ENCODE peak calls at places on chromosomes 3 and 15, in eight cellular contexts. W is activated naive CD4-positive, alpha-beta T cell; U is activated CD8-positive, alpha-beta memory T cell treated with anti-CD3 and anti-CD28 coated beads for 48 hours; D is CD8-positive, alpha-beta T cell; G is NCI-H1092 treated with DMSO at 0.1 percent for 48 hours; P is NCI-H1105 treated with DMSO at 0.1 percent for 48 hours; H is myocyte; T is ascending aorta. B is an unnamed sample.

GRCh38 chr15:71753346-71753745 is 57.0 kb upstream of the NR2E3 start:
- DNase-seq in G (no peak), H (peak; percentile 32), D (no peak), U (no peak), W (no peak), T (no peak), P (no peak), B (no peak)

GRCh38 chr3:70076394-70076793 is 76.9 kb downstream of the SAMMSON start:
- DNase-seq in D (no peak), P (no peak), G (no peak), H (no peak), U (no peak), T (no peak), W (no peak), B (no peak)

GRCh38 chr3:170419301-170420087 is 826 bp downstream of the CLDN11 start:
- DNase-seq in U (no peak), W (no peak), T (no peak), D (no peak), G (no peak), H (no peak), P (no peak), B (no peak)

GRCh38 chr3:161548301-161548700 is 51.7 kb downstream of the OTOL1 start:
- DNase-seq in T (no peak), U (no peak), W (no peak), H (no peak), D (no peak), P (peak; percentile 23), G (no peak), B (no peak)

GRCh38 chr3:150314248-150315027 is 93.7 kb upstream of the TSC22D2 start:
- DNase-seq in H (no peak), P (no peak), T (no peak), W (no peak), D (no peak), U (no peak), G (no peak), B (no peak)

GRCh38 chr3:54550216-54550977 is 377.5 kb downstream of the LRTM1 start:
- DNase-seq in U (no peak), D (no peak), P (no peak), W (no peak), T (no peak), G (no peak), H (no peak), B (no peak)

GRCh38 chr3:80696280-80696679 is 928.5 kb upstream of the ROBO1 start:
- DNase-seq in D (no peak), P (peak; percentile 9), G (no peak), W (no peak), T (no peak), U (no peak), H (no peak), B (no peak)

GRCh38 chr15:96293446-96293845 is 37.1 kb upstream of the NR2F2 start:
- DNase-seq in H (no peak), T (no peak), W (no peak), G (no peak), D (no peak), U (no peak), P (no peak), B (no peak)

GRCh38 chr3:55431041-55431440 is 56.1 kb downstream of the WNT5A start:
- DNase-seq in P (no peak), W (no peak), T (no peak), U (no peak), G (no peak), H (no peak), D (no peak), B (no peak)

GRCh38 chr15:28960979-28961378 is 75.2 kb downstream of the APBA2 start:
- DNase-seq in W (no peak), H (no peak), D (no peak), T (peak; percentile 33), U (no peak), G (no peak), P (no peak), B (peak; percentile 21)

GRCh38 chr3:133294253-133294652 is 105.6 kb upstream of the BFSP2 start:
- DNase-seq in H (no peak), W (no peak), G (no peak), D (no peak), U (no peak), P (no peak), T (no peak), B (no peak)

GRCh38 chr15:99965376-99965775 is 232.1 kb upstream of the LYSMD4 start:
- DNase-seq in P (no peak), D (no peak), G (no peak), W (no peak), T (peak; percentile 25), U (no peak), H (no peak), B (no peak)

GRCh38 chr3:189076459-189076858 is 95.3 kb upstream of the TPRG1 start:
- DNase-seq in P (peak; percentile 19), W (no peak), G (peak; percentile 45), D (no peak), H (no peak), T (no peak), U (no peak), B (no peak)

GRCh38 chr15:78216276-78217229 is 17.8 kb downstream of the ACSBG1 start:
- DNase-seq in H (no peak), G (no peak), U (no peak), D (no peak), P (no peak), T (no peak), W (no peak), B (no peak)

GRCh38 chr15:54159044-54159443 is 180.8 kb downstream of the UNC13C start:
- DNase-seq in G (no peak), W (no peak), T (no peak), P (no peak), U (no peak), H (no peak), D (no peak), B (no peak)

GRCh38 chr15:101397521-101398003 is 91.9 kb downstream of the PCSK6 start:
- DNase-seq in H (no peak), P (no peak), U (no peak), T (no peak), G (no peak), W (no peak), D (no peak), B (no peak)